ENCODE peak calls at places on chromosomes 16 and 17, in seven cellular contexts. W is H54; Y is neural progenitor cell; V is stimulated activated CD8-positive, alpha-beta memory T cell treated with anti-CD3 and anti-CD28 coated beads, Interleukin-15, amount 100 ng/mL, for 1 hour; H is left ventricle myocardium inferior; G is GM19239; K is fibroblast of the conjunctiva. N is an unnamed sample.
A peak's percentile ranks its signal among the peaks of the same experiment; 100 is the strongest.

GRCh38 chr16:84103678-84104077 is 13.1 kb downstream of the MBTPS1 start:
- DNase-seq in W (no peak), V (no peak), H (no peak), G (no peak), K (no peak), Y (no peak), N (no peak)

GRCh38 chr17:72358465-72358864 is 237.6 kb downstream of the SOX9 start:
- DNase-seq in V (no peak), G (no peak), W (peak; percentile 75), K (peak; percentile 44), H (no peak), Y (no peak), N (no peak)

GRCh38 chr16:51180719-51181494 is 29.8 kb upstream of the SALL1 start:
- DNase-seq in K (no peak), V (no peak), G (no peak), W (no peak), H (no peak), Y (no peak), N (no peak)

GRCh38 chr17:74522381-74523090 is 8.7 kb downstream of the CD300LB start:
- DNase-seq in W (no peak), G (no peak), Y (no peak), V (no peak), K (no peak), H (no peak), N (no peak)

GRCh38 chr17:77957215-77957868 is 1.2 kb upstream of the TNRC6C start:
- DNase-seq in G (no peak), W (no peak), K (no peak), Y (peak; percentile 33), H (no peak), V (no peak), N (no peak)

GRCh38 chr16:62034236-62035114 is 1.8 kb downstream of the CDH8 start:
- DNase-seq in V (no peak), W (no peak), K (no peak), Y (peak; percentile 66), H (no peak), G (no peak), N (no peak)

GRCh38 chr16:70685061-70685937 is 554 bp downstream of the MTSS2 start:
- DNase-seq in G (no peak), H (no peak), W (no peak), K (no peak), Y (no peak), V (no peak), N (no peak)

GRCh38 chr17:55161935-55162555 is 102.7 kb upstream of the HLF start:
- DNase-seq in H (no peak), V (no peak), K (peak; percentile 52), G (no peak), W (peak; percentile 38), Y (no peak), N (peak; percentile 71)

GRCh38 chr17:79005063-79005861 is 4.3 kb downstream of the CANT1 start:
- DNase-seq in V (no peak), G (no peak), H (no peak), Y (no peak), K (no peak), W (no peak), N (no peak)